ENCODE peak calls at places on chromosomes 1 and 21, in six cellular contexts. One of them, this sample, is unnamed.

GRCh38 chr1:211579434-211580302 is 707 bp upstream of the SLC30A1 start:
- DNase-seq in cardiac muscle cell: peak; percentile 93
- DNase-seq in pancreas: peak; percentile 92
- DNase-seq in BE2C: peak; percentile 88
- DNase-seq in SK-N-SH: no peak
- DNase-seq in IMR-90: peak; percentile 23
- DNase-seq in this sample: no peak

GRCh38 chr1:172638249-172638648 is 20.7 kb upstream of the FASLG start:
- DNase-seq in cardiac muscle cell: no peak
- DNase-seq in pancreas: no peak
- DNase-seq in BE2C: no peak
- DNase-seq in SK-N-SH: no peak
- DNase-seq in IMR-90: no peak
- DNase-seq in this sample: no peak

GRCh38 chr1:66731462-66731861 is 20.8 kb upstream of the DYNLT5 start:
- DNase-seq in cardiac muscle cell: no peak
- DNase-seq in pancreas: no peak
- DNase-seq in BE2C: no peak
- DNase-seq in SK-N-SH: no peak
- DNase-seq in IMR-90: no peak
- DNase-seq in this sample: no peak

GRCh38 chr1:17119076-17119743 is at the start of gene PADI2:
- DNase-seq in cardiac muscle cell: peak; percentile 81
- DNase-seq in pancreas: peak; percentile 88
- DNase-seq in BE2C: peak; percentile 63
- DNase-seq in SK-N-SH: peak; percentile 96
- DNase-seq in IMR-90: peak; percentile 12
- DNase-seq in this sample: peak; percentile 73

GRCh38 chr1:56627636-56628039 is 17.5 kb upstream of the PRKAA2 start:
- DNase-seq in cardiac muscle cell: no peak
- DNase-seq in pancreas: no peak
- DNase-seq in BE2C: no peak
- DNase-seq in SK-N-SH: no peak
- DNase-seq in IMR-90: peak; percentile 70
- DNase-seq in this sample: no peak

GRCh38 chr1:84698151-84698651 is 7.9 kb upstream of the SSX2IP start:
- DNase-seq in cardiac muscle cell: no peak
- DNase-seq in pancreas: no peak
- DNase-seq in BE2C: no peak
- DNase-seq in SK-N-SH: no peak
- DNase-seq in IMR-90: peak; percentile 94
- DNase-seq in this sample: no peak

GRCh38 chr21:15289896-15290841 is 225.4 kb upstream of the NRIP1 start:
- DNase-seq in cardiac muscle cell: peak; percentile 46
- DNase-seq in pancreas: peak; percentile 90
- DNase-seq in BE2C: peak; percentile 95
- DNase-seq in SK-N-SH: peak; percentile 58
- DNase-seq in IMR-90: no peak
- DNase-seq in this sample: no peak

GRCh38 chr21:42235593-42235992 is 16.7 kb downstream of the ABCG1 start:
- DNase-seq in cardiac muscle cell: no peak
- DNase-seq in pancreas: no peak
- DNase-seq in BE2C: no peak
- DNase-seq in SK-N-SH: no peak
- DNase-seq in IMR-90: no peak
- DNase-seq in this sample: no peak

GRCh38 chr1:51236548-51237312 is 657 bp downstream of the RNF11 start:
- DNase-seq in cardiac muscle cell: peak; percentile 28
- DNase-seq in pancreas: peak; percentile 81
- DNase-seq in BE2C: peak; percentile 33
- DNase-seq in SK-N-SH: peak; percentile 67
- DNase-seq in IMR-90: peak; percentile 39
- DNase-seq in this sample: peak; percentile 53

GRCh38 chr1:209881271-209882018 is 53.7 kb downstream of the UTP25 start:
- DNase-seq in cardiac muscle cell: no peak
- DNase-seq in pancreas: no peak
- DNase-seq in BE2C: no peak
- DNase-seq in SK-N-SH: no peak
- DNase-seq in IMR-90: no peak
- DNase-seq in this sample: no peak

GRCh38 chr1:116268211-116268610 is 104.8 kb upstream of the ATP1A1 start:
- DNase-seq in cardiac muscle cell: no peak
- DNase-seq in pancreas: peak; percentile 76
- DNase-seq in BE2C: peak; percentile 68
- DNase-seq in SK-N-SH: no peak
- DNase-seq in IMR-90: no peak
- DNase-seq in this sample: no peak

GRCh38 chr21:38321568-38321967 is 64.8 kb downstream of the KCNJ15 start:
- DNase-seq in cardiac muscle cell: no peak
- DNase-seq in pancreas: no peak
- DNase-seq in BE2C: no peak
- DNase-seq in SK-N-SH: no peak
- DNase-seq in IMR-90: no peak
- DNase-seq in this sample: no peak

GRCh38 chr1:175479521-175480342 is 263.7 kb downstream of the TNR start:
- DNase-seq in cardiac muscle cell: no peak
- DNase-seq in pancreas: no peak
- DNase-seq in BE2C: no peak
- DNase-seq in SK-N-SH: no peak
- DNase-seq in IMR-90: no peak
- DNase-seq in this sample: no peak

GRCh38 chr1:39507230-39507928 is 15.9 kb downstream of the BMP8A start:
- DNase-seq in cardiac muscle cell: peak; percentile 28
- DNase-seq in pancreas: no peak
- DNase-seq in BE2C: peak; percentile 18
- DNase-seq in SK-N-SH: peak; percentile 58
- DNase-seq in IMR-90: no peak
- DNase-seq in this sample: no peak

GRCh38 chr21:45982256-45982757 is 737 bp downstream of the COL6A1 start:
- DNase-seq in cardiac muscle cell: peak; percentile 36
- DNase-seq in pancreas: peak; percentile 78
- DNase-seq in BE2C: peak; percentile 20
- DNase-seq in SK-N-SH: peak; percentile 71
- DNase-seq in IMR-90: no peak
- DNase-seq in this sample: no peak

GRCh38 chr1:6248798-6249731 is 5.1 kb downstream of the HES3 start:
- DNase-seq in cardiac muscle cell: peak; percentile 42
- DNase-seq in pancreas: peak; percentile 70
- DNase-seq in BE2C: no peak
- DNase-seq in SK-N-SH: no peak
- DNase-seq in IMR-90: no peak
- DNase-seq in this sample: no peak

GRCh38 chr1:153598309-153599172 is 14.4 kb downstream of the S100A16 start:
- DNase-seq in cardiac muscle cell: no peak
- DNase-seq in pancreas: no peak
- DNase-seq in BE2C: peak; percentile 35
- DNase-seq in SK-N-SH: no peak
- DNase-seq in IMR-90: peak; percentile 78
- DNase-seq in this sample: peak; percentile 83

GRCh38 chr1:87273291-87273690 is 55.4 kb upstream of the LMO4 start:
- DNase-seq in cardiac muscle cell: no peak
- DNase-seq in pancreas: no peak
- DNase-seq in BE2C: no peak
- DNase-seq in SK-N-SH: no peak
- DNase-seq in IMR-90: no peak
- DNase-seq in this sample: no peak

DNA sequence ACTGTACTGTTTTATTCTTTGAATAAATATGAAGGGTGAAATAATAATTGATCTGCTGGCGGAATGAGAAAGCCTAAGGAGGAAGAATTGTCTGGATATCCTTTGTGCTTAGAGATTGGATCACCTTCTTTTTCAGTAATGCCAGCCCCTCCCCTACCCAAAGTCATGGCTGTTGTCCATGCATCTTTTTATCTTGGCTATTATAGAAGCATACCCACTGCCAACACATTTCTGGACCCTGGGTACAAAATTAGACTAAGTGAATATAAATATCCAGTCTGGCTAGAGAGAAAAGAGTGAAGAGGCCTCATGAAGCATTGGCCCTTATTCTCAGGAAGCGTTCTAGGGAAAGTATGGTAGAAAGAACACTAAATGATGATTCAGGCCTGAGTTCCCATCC is 28.1 kb downstream of the AK4 start:
- DNase-seq in cardiac muscle cell: no peak
- DNase-seq in pancreas: no peak
- DNase-seq in BE2C: no peak
- DNase-seq in SK-N-SH: no peak
- DNase-seq in IMR-90: no peak
- DNase-seq in this sample: no peak
- H3K4me3 ChIP-seq in cardiac muscle cell: no peak overlapping the region
- H3K4me3 ChIP-seq in pancreas: no peak overlapping the region
- H3K4me3 ChIP-seq in BE2C: no peak overlapping the region
- H3K4me3 ChIP-seq in SK-N-SH: no peak overlapping the region
- H3K4me3 ChIP-seq in IMR-90: no peak overlapping the region
- H3K4me3 ChIP-seq in this sample: no peak overlapping the region

GRCh38 chr1:3403011-3403345 is 51.5 kb upstream of the ARHGEF16 start:
- DNase-seq in cardiac muscle cell: no peak
- DNase-seq in pancreas: no peak
- DNase-seq in BE2C: no peak
- DNase-seq in SK-N-SH: no peak
- DNase-seq in IMR-90: no peak
- DNase-seq in this sample: no peak

GRCh38 chr1:3402258-3403010 is 52.0 kb upstream of the ARHGEF16 start:
- DNase-seq in cardiac muscle cell: no peak
- DNase-seq in pancreas: no peak
- DNase-seq in BE2C: no peak
- DNase-seq in SK-N-SH: no peak
- DNase-seq in IMR-90: no peak
- DNase-seq in this sample: no peak

GRCh38 chr1:3404801-3405200 is 49.7 kb upstream of the ARHGEF16 start:
- DNase-seq in cardiac muscle cell: no peak
- DNase-seq in pancreas: no peak
- DNase-seq in BE2C: no peak
- DNase-seq in SK-N-SH: no peak
- DNase-seq in IMR-90: no peak
- DNase-seq in this sample: no peak

GRCh38 chr1:3404301-3404700 is 50.2 kb upstream of the ARHGEF16 start:
- DNase-seq in cardiac muscle cell: no peak
- DNase-seq in pancreas: peak; percentile 71
- DNase-seq in BE2C: no peak
- DNase-seq in SK-N-SH: no peak
- DNase-seq in IMR-90: no peak
- DNase-seq in this sample: no peak

DNA sequence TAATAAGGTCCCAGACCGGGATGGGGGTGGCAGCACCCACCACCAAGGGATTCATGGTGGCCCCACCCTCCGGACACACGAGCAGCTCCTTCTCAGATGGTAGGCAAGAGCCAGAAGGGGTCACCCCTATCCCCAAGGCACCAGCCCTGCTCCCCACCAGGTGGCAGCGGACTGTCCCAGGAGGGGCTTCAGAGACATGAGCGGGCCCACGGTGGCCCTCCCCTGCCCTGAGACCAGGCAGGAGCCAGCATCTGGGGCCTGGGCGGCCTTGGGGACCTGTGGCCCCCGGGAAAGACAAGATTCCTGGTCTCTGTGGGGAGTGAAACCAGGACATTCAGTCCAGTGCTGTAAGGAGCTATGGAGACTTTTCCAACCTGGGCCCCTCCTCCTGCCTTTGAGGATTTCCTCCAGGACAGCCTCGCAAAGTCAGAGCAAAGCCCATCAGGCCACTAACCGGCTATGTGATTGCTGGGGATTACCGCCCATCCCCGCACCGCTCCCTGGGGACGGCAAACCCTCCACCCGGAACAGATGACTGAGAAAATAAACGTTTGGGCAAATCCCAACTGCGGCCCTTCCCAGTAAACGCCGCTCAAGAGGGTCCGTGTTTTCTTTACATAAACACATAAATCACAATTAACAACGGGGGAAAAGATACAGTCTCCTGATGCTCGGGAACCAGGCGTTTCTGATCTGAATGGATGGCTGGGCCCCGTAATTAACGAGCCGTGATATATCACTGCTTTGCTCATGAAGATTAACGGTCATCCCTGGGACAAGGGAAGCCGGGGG is 50.9 kb upstream of the ARHGEF16 start:
- DNase-seq in cardiac muscle cell: no peak
- DNase-seq in pancreas: peak; percentile 67
- DNase-seq in BE2C: no peak
- DNase-seq in SK-N-SH: no peak
- DNase-seq in IMR-90: no peak
- DNase-seq in this sample: no peak
- TF ChIP-seq CTCF in cardiac muscle cell: peak; percentile 13
- TF ChIP-seq CTCF in pancreas: no peak
- TF ChIP-seq CTCF in BE2C: peak; percentile 7
- TF ChIP-seq CTCF in SK-N-SH: no peak
- TF ChIP-seq CTCF in IMR-90: no peak
- TF ChIP-seq CTCF in this sample: no peak

GRCh38 chr1:94693435-94693834 is 126.7 kb upstream of the SLC44A3 start:
- DNase-seq in cardiac muscle cell: no peak
- DNase-seq in pancreas: no peak
- DNase-seq in BE2C: no peak
- DNase-seq in SK-N-SH: no peak
- DNase-seq in IMR-90: no peak
- DNase-seq in this sample: no peak

GRCh38 chr1:94693029-94693428 is 127.1 kb upstream of the SLC44A3 start:
- DNase-seq in cardiac muscle cell: no peak
- DNase-seq in pancreas: no peak
- DNase-seq in BE2C: peak; percentile 10
- DNase-seq in SK-N-SH: no peak
- DNase-seq in IMR-90: no peak
- DNase-seq in this sample: no peak

GRCh38 chr1:94698341-94698740 is 121.8 kb upstream of the SLC44A3 start:
- DNase-seq in cardiac muscle cell: no peak
- DNase-seq in pancreas: no peak
- DNase-seq in BE2C: no peak
- DNase-seq in SK-N-SH: no peak
- DNase-seq in IMR-90: peak; percentile 54
- DNase-seq in this sample: no peak

GRCh38 chr1:94697839-94698238 is 122.3 kb upstream of the SLC44A3 start:
- DNase-seq in cardiac muscle cell: no peak
- DNase-seq in pancreas: no peak
- DNase-seq in BE2C: no peak
- DNase-seq in SK-N-SH: no peak
- DNase-seq in IMR-90: no peak
- DNase-seq in this sample: no peak

GRCh38 chr1:94694234-94694915 is 125.8 kb upstream of the SLC44A3 start:
- DNase-seq in cardiac muscle cell: no peak
- DNase-seq in pancreas: no peak
- DNase-seq in BE2C: no peak
- DNase-seq in SK-N-SH: no peak
- DNase-seq in IMR-90: no peak
- DNase-seq in this sample: no peak
- H3K27me3 ChIP-seq in cardiac muscle cell: no peaks in the 10 kb centered on the region
- H3K27me3 ChIP-seq in pancreas: no peaks in the 10 kb centered on the region
- H3K27me3 ChIP-seq in BE2C: no peaks in the 10 kb centered on the region
- H3K27me3 ChIP-seq in SK-N-SH: no peaks in the 10 kb centered on the region
- H3K27me3 ChIP-seq in IMR-90: no peaks in the 10 kb centered on the region
- H3K27me3 ChIP-seq in this sample: no peaks in the 10 kb centered on the region

GRCh38 chr1:108953452-108953851 is 9.8 kb downstream of the CLCC1 start:
- DNase-seq in cardiac muscle cell: no peak
- DNase-seq in pancreas: no peak
- DNase-seq in BE2C: no peak
- DNase-seq in SK-N-SH: no peak
- DNase-seq in IMR-90: no peak
- DNase-seq in this sample: no peak

GRCh38 chr1:108951242-108951641 is 12.0 kb downstream of the CLCC1 start:
- DNase-seq in cardiac muscle cell: no peak
- DNase-seq in pancreas: no peak
- DNase-seq in BE2C: no peak
- DNase-seq in SK-N-SH: no peak
- DNase-seq in IMR-90: no peak
- DNase-seq in this sample: no peak

GRCh38 chr1:108949044-108949443 is 14.2 kb downstream of the CLCC1 start:
- DNase-seq in cardiac muscle cell: no peak
- DNase-seq in pancreas: no peak
- DNase-seq in BE2C: no peak
- DNase-seq in SK-N-SH: no peak
- DNase-seq in IMR-90: no peak
- DNase-seq in this sample: no peak

GRCh38 chr1:108947871-108948525 is 15.3 kb downstream of the CLCC1 start:
- DNase-seq in cardiac muscle cell: no peak
- DNase-seq in pancreas: no peak
- DNase-seq in BE2C: no peak
- DNase-seq in SK-N-SH: no peak
- DNase-seq in IMR-90: no peak
- DNase-seq in this sample: no peak
- H3K4me3 ChIP-seq in cardiac muscle cell: no peak overlapping the region
- H3K4me3 ChIP-seq in pancreas: no peak overlapping the region
- H3K4me3 ChIP-seq in BE2C: no peak overlapping the region
- H3K4me3 ChIP-seq in SK-N-SH: no peak overlapping the region
- H3K4me3 ChIP-seq in IMR-90: no peak overlapping the region
- H3K4me3 ChIP-seq in this sample: no peak overlapping the region